ENCODE peak calls at places on chromosomes 16 and 17, in seven cellular contexts. One of them, this sample, is unnamed.

GRCh38 chr16:6019490-6019991 is 921.9 kb upstream of the EEF2KMT start:
- DNase-seq in dorsolateral prefrontal cortex: no peak
- DNase-seq in neural crest cell: peak; percentile 4
- DNase-seq in A549: no peak
- DNase-seq in GM23338: peak; percentile 60
- DNase-seq in fibroblast of the aortic adventitia: no peak
- DNase-seq in activated B cell treated with CpG ODN at 0.5 μM for 24 hours: no peak
- DNase-seq in this sample: no peak

GRCh38 chr17:82217530-82218204 is 5.0 kb upstream of the CCDC57 start:
- DNase-seq in dorsolateral prefrontal cortex: no peak
- DNase-seq in neural crest cell: no peak
- DNase-seq in A549: no peak
- DNase-seq in GM23338: no peak
- DNase-seq in fibroblast of the aortic adventitia: peak; percentile 80
- DNase-seq in activated B cell treated with CpG ODN at 0.5 μM for 24 hours: no peak
- DNase-seq in this sample: no peak

GRCh38 chr17:58956997-58957724 is 149.5 kb downstream of the TRIM37 start:
- DNase-seq in dorsolateral prefrontal cortex: no peak
- DNase-seq in neural crest cell: no peak
- DNase-seq in A549: no peak
- DNase-seq in GM23338: no peak
- DNase-seq in fibroblast of the aortic adventitia: peak; percentile 45
- DNase-seq in activated B cell treated with CpG ODN at 0.5 μM for 24 hours: no peak
- DNase-seq in this sample: no peak

GRCh38 chr16:80433617-80434016 is 107.2 kb upstream of the DYNLRB2 start:
- DNase-seq in dorsolateral prefrontal cortex: no peak
- DNase-seq in neural crest cell: no peak
- DNase-seq in A549: no peak
- DNase-seq in GM23338: no peak
- DNase-seq in fibroblast of the aortic adventitia: no peak
- DNase-seq in activated B cell treated with CpG ODN at 0.5 μM for 24 hours: no peak
- DNase-seq in this sample: no peak

GRCh38 chr16:56807011-56807675 is 57.9 kb upstream of the SLC12A3 start:
- DNase-seq in dorsolateral prefrontal cortex: no peak
- DNase-seq in neural crest cell: no peak
- DNase-seq in A549: peak; percentile 39
- DNase-seq in GM23338: no peak
- DNase-seq in fibroblast of the aortic adventitia: peak; percentile 79
- DNase-seq in activated B cell treated with CpG ODN at 0.5 μM for 24 hours: no peak
- DNase-seq in this sample: no peak

GRCh38 chr17:41451154-41451728 is 10.5 kb upstream of the KRT38 start:
- DNase-seq in dorsolateral prefrontal cortex: no peak
- DNase-seq in neural crest cell: no peak
- DNase-seq in A549: no peak
- DNase-seq in GM23338: no peak
- DNase-seq in fibroblast of the aortic adventitia: peak; percentile 59
- DNase-seq in activated B cell treated with CpG ODN at 0.5 μM for 24 hours: no peak
- DNase-seq in this sample: no peak

GRCh38 chr17:19306160-19307111 is 56.1 kb downstream of the B9D1 start:
- DNase-seq in dorsolateral prefrontal cortex: peak; percentile 93
- DNase-seq in neural crest cell: no peak
- DNase-seq in A549: no peak
- DNase-seq in GM23338: no peak
- DNase-seq in fibroblast of the aortic adventitia: no peak
- DNase-seq in activated B cell treated with CpG ODN at 0.5 μM for 24 hours: peak; percentile 38
- DNase-seq in this sample: peak; percentile 73

GRCh38 chr17:63699638-63700527 is at the start of gene LIMD2:
- DNase-seq in dorsolateral prefrontal cortex: no peak
- DNase-seq in neural crest cell: peak; percentile 57
- DNase-seq in A549: peak; percentile 69
- DNase-seq in GM23338: peak; percentile 72
- DNase-seq in fibroblast of the aortic adventitia: no peak
- DNase-seq in activated B cell treated with CpG ODN at 0.5 μM for 24 hours: peak; percentile 80
- DNase-seq in this sample: peak; percentile 85

GRCh38 chr17:60392845-60393702 is 1.1 kb upstream of the USP32 start:
- DNase-seq in dorsolateral prefrontal cortex: no peak
- DNase-seq in neural crest cell: peak; percentile 6
- DNase-seq in A549: peak; percentile 35
- DNase-seq in GM23338: peak; percentile 26
- DNase-seq in fibroblast of the aortic adventitia: peak; percentile 72
- DNase-seq in activated B cell treated with CpG ODN at 0.5 μM for 24 hours: no peak
- DNase-seq in this sample: peak; percentile 33

GRCh38 chr17:13513039-13513405 is 88.7 kb downstream of the HS3ST3A1 start:
- DNase-seq in dorsolateral prefrontal cortex: no peak
- DNase-seq in neural crest cell: no peak
- DNase-seq in A549: no peak
- DNase-seq in GM23338: peak; percentile 28
- DNase-seq in fibroblast of the aortic adventitia: peak; percentile 54
- DNase-seq in activated B cell treated with CpG ODN at 0.5 μM for 24 hours: no peak
- DNase-seq in this sample: no peak

GRCh38 chr16:87027056-87027616 is 290.1 kb downstream of the C16orf95 start:
- DNase-seq in dorsolateral prefrontal cortex: no peak
- DNase-seq in neural crest cell: no peak
- DNase-seq in A549: no peak
- DNase-seq in GM23338: no peak
- DNase-seq in fibroblast of the aortic adventitia: no peak
- DNase-seq in activated B cell treated with CpG ODN at 0.5 μM for 24 hours: no peak
- DNase-seq in this sample: no peak

GRCh38 chr16:50273888-50274770 is 7.8 kb downstream of the ADCY7 start:
- DNase-seq in dorsolateral prefrontal cortex: no peak
- DNase-seq in neural crest cell: no peak
- DNase-seq in A549: no peak
- DNase-seq in GM23338: no peak
- DNase-seq in fibroblast of the aortic adventitia: no peak
- DNase-seq in activated B cell treated with CpG ODN at 0.5 μM for 24 hours: peak; percentile 65
- DNase-seq in this sample: peak; percentile 88

GRCh38 chr16:23843143-23843542 is 7.4 kb downstream of the PRKCB start:
- DNase-seq in dorsolateral prefrontal cortex: no peak
- DNase-seq in neural crest cell: no peak
- DNase-seq in A549: no peak
- DNase-seq in GM23338: no peak
- DNase-seq in fibroblast of the aortic adventitia: no peak
- DNase-seq in activated B cell treated with CpG ODN at 0.5 μM for 24 hours: no peak
- DNase-seq in this sample: peak; percentile 48

GRCh38 chr16:61617214-61617783 is 418.9 kb downstream of the CDH8 start:
- DNase-seq in dorsolateral prefrontal cortex: no peak
- DNase-seq in neural crest cell: no peak
- DNase-seq in A549: no peak
- DNase-seq in GM23338: peak; percentile 23
- DNase-seq in fibroblast of the aortic adventitia: no peak
- DNase-seq in activated B cell treated with CpG ODN at 0.5 μM for 24 hours: no peak
- DNase-seq in this sample: no peak

GRCh38 chr17:50203086-50203485 is 1.7 kb upstream of the COL1A1 start:
- DNase-seq in dorsolateral prefrontal cortex: no peak
- DNase-seq in neural crest cell: no peak
- DNase-seq in A549: no peak
- DNase-seq in GM23338: no peak
- DNase-seq in fibroblast of the aortic adventitia: peak; percentile 84
- DNase-seq in activated B cell treated with CpG ODN at 0.5 μM for 24 hours: peak; percentile 5
- DNase-seq in this sample: no peak

GRCh38 chr17:10048951-10049350 is 143.9 kb upstream of the RCVRN start:
- DNase-seq in dorsolateral prefrontal cortex: peak; percentile 57
- DNase-seq in neural crest cell: peak; percentile 8
- DNase-seq in A549: no peak
- DNase-seq in GM23338: no peak
- DNase-seq in fibroblast of the aortic adventitia: no peak
- DNase-seq in activated B cell treated with CpG ODN at 0.5 μM for 24 hours: no peak
- DNase-seq in this sample: no peak

GRCh38 chr17:73455050-73455687 is 143.4 kb upstream of the CDC42EP4 start:
- DNase-seq in dorsolateral prefrontal cortex: peak; percentile 34
- DNase-seq in neural crest cell: no peak
- DNase-seq in A549: no peak
- DNase-seq in GM23338: no peak
- DNase-seq in fibroblast of the aortic adventitia: no peak
- DNase-seq in activated B cell treated with CpG ODN at 0.5 μM for 24 hours: no peak
- DNase-seq in this sample: no peak

GRCh38 chr16:82658796-82659195 is 32.0 kb downstream of the CDH13 start:
- DNase-seq in dorsolateral prefrontal cortex: no peak
- DNase-seq in neural crest cell: no peak
- DNase-seq in A549: no peak
- DNase-seq in GM23338: no peak
- DNase-seq in fibroblast of the aortic adventitia: no peak
- DNase-seq in activated B cell treated with CpG ODN at 0.5 μM for 24 hours: no peak
- DNase-seq in this sample: no peak

GRCh38 chr17:76682306-76682705 is 28.5 kb downstream of the MXRA7 start:
- DNase-seq in dorsolateral prefrontal cortex: no peak
- DNase-seq in neural crest cell: no peak
- DNase-seq in A549: no peak
- DNase-seq in GM23338: no peak
- DNase-seq in fibroblast of the aortic adventitia: peak; percentile 97
- DNase-seq in activated B cell treated with CpG ODN at 0.5 μM for 24 hours: no peak
- DNase-seq in this sample: no peak

GRCh38 chr16:89318430-89318758 is 100.9 kb downstream of the ZNF778 start:
- DNase-seq in dorsolateral prefrontal cortex: no peak
- DNase-seq in neural crest cell: no peak
- DNase-seq in A549: no peak
- DNase-seq in GM23338: no peak
- DNase-seq in fibroblast of the aortic adventitia: no peak
- DNase-seq in activated B cell treated with CpG ODN at 0.5 μM for 24 hours: no peak
- DNase-seq in this sample: no peak

GRCh38 chr17:82267575-82268379 is 5.7 kb downstream of the CSNK1D start:
- DNase-seq in dorsolateral prefrontal cortex: peak; percentile 94
- DNase-seq in neural crest cell: no peak
- DNase-seq in A549: peak; percentile 94
- DNase-seq in GM23338: no peak
- DNase-seq in fibroblast of the aortic adventitia: peak; percentile 94
- DNase-seq in activated B cell treated with CpG ODN at 0.5 μM for 24 hours: no peak
- DNase-seq in this sample: no peak

GRCh38 chr16:57041182-57042156 is 50.9 kb upstream of the CPNE2 start:
- DNase-seq in dorsolateral prefrontal cortex: no peak
- DNase-seq in neural crest cell: no peak
- DNase-seq in A549: no peak
- DNase-seq in GM23338: no peak
- DNase-seq in fibroblast of the aortic adventitia: no peak
- DNase-seq in activated B cell treated with CpG ODN at 0.5 μM for 24 hours: peak; percentile 59
- DNase-seq in this sample: peak; percentile 70

GRCh38 chr16:15777533-15778203 is 79.2 kb downstream of the MYH11 start:
- DNase-seq in dorsolateral prefrontal cortex: no peak
- DNase-seq in neural crest cell: no peak
- DNase-seq in A549: peak; percentile 74
- DNase-seq in GM23338: peak; percentile 82
- DNase-seq in fibroblast of the aortic adventitia: peak; percentile 62
- DNase-seq in activated B cell treated with CpG ODN at 0.5 μM for 24 hours: no peak
- DNase-seq in this sample: peak; percentile 29
- TF ChIP-seq CTCF in dorsolateral prefrontal cortex: no peak
- TF ChIP-seq CTCF in neural crest cell: peak; percentile 26
- TF ChIP-seq CTCF in A549: peak; percentile 77
- TF ChIP-seq CTCF in GM23338: peak; percentile 67
- TF ChIP-seq CTCF in fibroblast of the aortic adventitia: peak; percentile 67
- TF ChIP-seq CTCF in activated B cell treated with CpG ODN at 0.5 μM for 24 hours: no peak
- TF ChIP-seq CTCF in this sample: peak; percentile 43

GRCh38 chr17:44123356-44124117 is at the start of gene HDAC5:
- DNase-seq in dorsolateral prefrontal cortex: peak; percentile 96
- DNase-seq in neural crest cell: peak; percentile 89
- DNase-seq in A549: peak; percentile 92
- DNase-seq in GM23338: peak; percentile 97
- DNase-seq in fibroblast of the aortic adventitia: peak; percentile 93
- DNase-seq in activated B cell treated with CpG ODN at 0.5 μM for 24 hours: peak; percentile 95
- DNase-seq in this sample: peak; percentile 97
- TF ChIP-seq CTCF in dorsolateral prefrontal cortex: peak; percentile 82
- TF ChIP-seq CTCF in neural crest cell: peak; percentile 68
- TF ChIP-seq CTCF in A549: peak; percentile 68
- TF ChIP-seq CTCF in GM23338: peak; percentile 53
- TF ChIP-seq CTCF in fibroblast of the aortic adventitia: peak; percentile 57
- TF ChIP-seq CTCF in activated B cell treated with CpG ODN at 0.5 μM for 24 hours: no peak
- TF ChIP-seq CTCF in this sample: peak; percentile 72

GRCh38 chr17:38443356-38444026 is 15.2 kb downstream of the ARHGAP23 start:
- DNase-seq in dorsolateral prefrontal cortex: no peak
- DNase-seq in neural crest cell: no peak
- DNase-seq in A549: no peak
- DNase-seq in GM23338: no peak
- DNase-seq in fibroblast of the aortic adventitia: no peak
- DNase-seq in activated B cell treated with CpG ODN at 0.5 μM for 24 hours: no peak
- DNase-seq in this sample: no peak

GRCh38 chr17:38441429-38442061 is 13.3 kb downstream of the ARHGAP23 start:
- DNase-seq in dorsolateral prefrontal cortex: no peak
- DNase-seq in neural crest cell: no peak
- DNase-seq in A549: no peak
- DNase-seq in GM23338: no peak
- DNase-seq in fibroblast of the aortic adventitia: no peak
- DNase-seq in activated B cell treated with CpG ODN at 0.5 μM for 24 hours: no peak
- DNase-seq in this sample: no peak

GRCh38 chr17:38442548-38442947 is 14.3 kb downstream of the ARHGAP23 start:
- DNase-seq in dorsolateral prefrontal cortex: no peak
- DNase-seq in neural crest cell: no peak
- DNase-seq in A549: no peak
- DNase-seq in GM23338: no peak
- DNase-seq in fibroblast of the aortic adventitia: peak; percentile 65
- DNase-seq in activated B cell treated with CpG ODN at 0.5 μM for 24 hours: no peak
- DNase-seq in this sample: no peak

GRCh38 chr17:38440614-38441397 is 12.5 kb downstream of the ARHGAP23 start:
- DNase-seq in dorsolateral prefrontal cortex: no peak
- DNase-seq in neural crest cell: no peak
- DNase-seq in A549: no peak
- DNase-seq in GM23338: peak; percentile 88
- DNase-seq in fibroblast of the aortic adventitia: no peak
- DNase-seq in activated B cell treated with CpG ODN at 0.5 μM for 24 hours: no peak
- DNase-seq in this sample: no peak

GRCh38 chr17:38444151-38444550 is 15.9 kb downstream of the ARHGAP23 start:
- DNase-seq in dorsolateral prefrontal cortex: peak; percentile 79
- DNase-seq in neural crest cell: peak; percentile 65
- DNase-seq in A549: peak; percentile 91
- DNase-seq in GM23338: peak; percentile 87
- DNase-seq in fibroblast of the aortic adventitia: peak; percentile 57
- DNase-seq in activated B cell treated with CpG ODN at 0.5 μM for 24 hours: peak; percentile 40
- DNase-seq in this sample: peak; percentile 81
- TF ChIP-seq CTCF in dorsolateral prefrontal cortex: peak; percentile 94
- TF ChIP-seq CTCF in neural crest cell: peak; percentile 92
- TF ChIP-seq CTCF in A549: peak; percentile 96
- TF ChIP-seq CTCF in GM23338: peak; percentile 70
- TF ChIP-seq CTCF in fibroblast of the aortic adventitia: peak; percentile 92
- TF ChIP-seq CTCF in activated B cell treated with CpG ODN at 0.5 μM for 24 hours: no peak
- TF ChIP-seq CTCF in this sample: peak; percentile 80

GRCh38 chr17:75289122-75289831 is at the start of gene SLC25A19:
- DNase-seq in dorsolateral prefrontal cortex: peak; percentile 99
- DNase-seq in neural crest cell: peak; percentile 91
- DNase-seq in A549: peak; percentile 100
- DNase-seq in GM23338: peak; percentile 99
- DNase-seq in fibroblast of the aortic adventitia: peak; percentile 99
- DNase-seq in activated B cell treated with CpG ODN at 0.5 μM for 24 hours: peak; percentile 86
- DNase-seq in this sample: peak; percentile 97

GRCh38 chr17:75288359-75288758 is 874 bp downstream of the SLC25A19 start:
- DNase-seq in dorsolateral prefrontal cortex: no peak
- DNase-seq in neural crest cell: no peak
- DNase-seq in A549: no peak
- DNase-seq in GM23338: no peak
- DNase-seq in fibroblast of the aortic adventitia: no peak
- DNase-seq in activated B cell treated with CpG ODN at 0.5 μM for 24 hours: no peak
- DNase-seq in this sample: no peak

GRCh38 chr17:75288784-75289121 is 480 bp downstream of the SLC25A19 start:
- DNase-seq in dorsolateral prefrontal cortex: no peak
- DNase-seq in neural crest cell: peak; percentile 18
- DNase-seq in A549: peak; percentile 64
- DNase-seq in GM23338: peak; percentile 72
- DNase-seq in fibroblast of the aortic adventitia: no peak
- DNase-seq in activated B cell treated with CpG ODN at 0.5 μM for 24 hours: no peak
- DNase-seq in this sample: peak; percentile 37

GRCh38 chr17:75287221-75287620 is 2.0 kb downstream of the SLC25A19 start:
- DNase-seq in dorsolateral prefrontal cortex: no peak
- DNase-seq in neural crest cell: no peak
- DNase-seq in A549: no peak
- DNase-seq in GM23338: no peak
- DNase-seq in fibroblast of the aortic adventitia: no peak
- DNase-seq in activated B cell treated with CpG ODN at 0.5 μM for 24 hours: no peak
- DNase-seq in this sample: no peak

GRCh38 chr17:75289832-75290337 is 652 bp upstream of the SLC25A19 start:
- DNase-seq in dorsolateral prefrontal cortex: no peak
- DNase-seq in neural crest cell: no peak
- DNase-seq in A549: no peak
- DNase-seq in GM23338: peak; percentile 54
- DNase-seq in fibroblast of the aortic adventitia: peak; percentile 63
- DNase-seq in activated B cell treated with CpG ODN at 0.5 μM for 24 hours: peak; percentile 39
- DNase-seq in this sample: peak; percentile 42
- TF ChIP-seq CTCF in dorsolateral prefrontal cortex: peak; percentile 41
- TF ChIP-seq CTCF in neural crest cell: peak; percentile 27
- TF ChIP-seq CTCF in A549: peak; percentile 41
- TF ChIP-seq CTCF in GM23338: no peak
- TF ChIP-seq CTCF in fibroblast of the aortic adventitia: no peak
- TF ChIP-seq CTCF in activated B cell treated with CpG ODN at 0.5 μM for 24 hours: no peak
- TF ChIP-seq CTCF in this sample: peak; percentile 51

This sample was measured in GM10248.